ENCODE peak calls at places on chromosome 1, in six cellular contexts. One of them, this sample, is unnamed.

GRCh38 chr1:73674945-73675561 is 522.9 kb downstream of the LRRIQ3 start:
- DNase-seq in heart left ventricle: no peak
- DNase-seq in HL-60: no peak
- DNase-seq in cardiac muscle cell: peak; percentile 6
- DNase-seq in HFF-Myc: no peak
- DNase-seq in choroid plexus epithelial cell: peak; percentile 5
- DNase-seq in this sample: peak; percentile 16

GRCh38 chr1:168298446-168298845 is 17.8 kb downstream of the TBX19 start:
- DNase-seq in heart left ventricle: no peak
- DNase-seq in HL-60: no peak
- DNase-seq in cardiac muscle cell: no peak
- DNase-seq in HFF-Myc: no peak
- DNase-seq in choroid plexus epithelial cell: no peak
- DNase-seq in this sample: no peak

GRCh38 chr1:201032408-201032807 is 8.9 kb upstream of the KIF21B start:
- DNase-seq in heart left ventricle: no peak
- DNase-seq in HL-60: no peak
- DNase-seq in cardiac muscle cell: no peak
- DNase-seq in HFF-Myc: no peak
- DNase-seq in choroid plexus epithelial cell: no peak
- DNase-seq in this sample: no peak

GRCh38 chr1:205481629-205482071 is 22.8 kb upstream of the CDK18 start:
- DNase-seq in heart left ventricle: no peak
- DNase-seq in HL-60: no peak
- DNase-seq in cardiac muscle cell: no peak
- DNase-seq in HFF-Myc: no peak
- DNase-seq in choroid plexus epithelial cell: no peak
- DNase-seq in this sample: no peak

GRCh38 chr1:229385853-229386456 is 43.1 kb upstream of the CCSAP start:
- DNase-seq in heart left ventricle: no peak
- DNase-seq in HL-60: no peak
- DNase-seq in cardiac muscle cell: no peak
- DNase-seq in HFF-Myc: no peak
- DNase-seq in choroid plexus epithelial cell: no peak
- DNase-seq in this sample: no peak

GRCh38 chr1:226274138-226274537 is 34.8 kb downstream of the LIN9 start:
- DNase-seq in heart left ventricle: no peak
- DNase-seq in HL-60: no peak
- DNase-seq in cardiac muscle cell: peak; percentile 52
- DNase-seq in HFF-Myc: no peak
- DNase-seq in choroid plexus epithelial cell: peak; percentile 58
- DNase-seq in this sample: no peak

GRCh38 chr1:171929121-171929520 is 87.8 kb downstream of the DNM3 start:
- DNase-seq in heart left ventricle: no peak
- DNase-seq in HL-60: no peak
- DNase-seq in cardiac muscle cell: no peak
- DNase-seq in HFF-Myc: no peak
- DNase-seq in choroid plexus epithelial cell: peak; percentile 1
- DNase-seq in this sample: no peak

GRCh38 chr1:24308365-24309015 is 10.7 kb upstream of the GRHL3 start:
- DNase-seq in heart left ventricle: no peak
- DNase-seq in HL-60: no peak
- DNase-seq in cardiac muscle cell: peak; percentile 48
- DNase-seq in HFF-Myc: no peak
- DNase-seq in choroid plexus epithelial cell: peak; percentile 68
- DNase-seq in this sample: peak; percentile 32

GRCh38 chr1:53359934-53360276 is 32.0 kb upstream of the LRP8 start:
- DNase-seq in heart left ventricle: no peak
- DNase-seq in HL-60: no peak
- DNase-seq in cardiac muscle cell: no peak
- DNase-seq in HFF-Myc: no peak
- DNase-seq in choroid plexus epithelial cell: no peak
- DNase-seq in this sample: no peak

GRCh38 chr1:6205849-6206845 is at the start of gene RNF207:
- DNase-seq in heart left ventricle: peak; percentile 80
- DNase-seq in HL-60: no peak
- DNase-seq in cardiac muscle cell: peak; percentile 81
- DNase-seq in HFF-Myc: no peak
- DNase-seq in choroid plexus epithelial cell: peak; percentile 80
- DNase-seq in this sample: peak; percentile 71

GRCh38 chr1:177351361-177352108 is 180.8 kb downstream of the BRINP2 start:
- DNase-seq in heart left ventricle: no peak
- DNase-seq in HL-60: peak; percentile 61
- DNase-seq in cardiac muscle cell: peak; percentile 10
- DNase-seq in HFF-Myc: no peak
- DNase-seq in choroid plexus epithelial cell: peak; percentile 16
- DNase-seq in this sample: no peak

GRCh38 chr1:162755306-162755705 is 35.2 kb upstream of the HSD17B7 start:
- DNase-seq in heart left ventricle: no peak
- DNase-seq in HL-60: no peak
- DNase-seq in cardiac muscle cell: no peak
- DNase-seq in HFF-Myc: no peak
- DNase-seq in choroid plexus epithelial cell: no peak
- DNase-seq in this sample: no peak

GRCh38 chr1:183987593-183988318 is 49.8 kb downstream of the COLGALT2 start:
- DNase-seq in heart left ventricle: no peak
- DNase-seq in HL-60: no peak
- DNase-seq in cardiac muscle cell: peak; percentile 69
- DNase-seq in HFF-Myc: no peak
- DNase-seq in choroid plexus epithelial cell: peak; percentile 20
- DNase-seq in this sample: peak; percentile 73

GRCh38 chr1:246639732-246640131 is 73.5 kb downstream of the CNST start:
- DNase-seq in heart left ventricle: no peak
- DNase-seq in HL-60: no peak
- DNase-seq in cardiac muscle cell: no peak
- DNase-seq in HFF-Myc: no peak
- DNase-seq in choroid plexus epithelial cell: no peak
- DNase-seq in this sample: no peak

GRCh38 chr1:19047373-19047772 is 90.9 kb upstream of the IFFO2 start:
- DNase-seq in heart left ventricle: peak; percentile 21
- DNase-seq in HL-60: no peak
- DNase-seq in cardiac muscle cell: no peak
- DNase-seq in HFF-Myc: no peak
- DNase-seq in choroid plexus epithelial cell: no peak
- DNase-seq in this sample: no peak

GRCh38 chr1:234927968-234928635 is 200.5 kb downstream of the TOMM20 start:
- DNase-seq in heart left ventricle: no peak
- DNase-seq in HL-60: no peak
- DNase-seq in cardiac muscle cell: no peak
- DNase-seq in HFF-Myc: no peak
- DNase-seq in choroid plexus epithelial cell: peak; percentile 18
- DNase-seq in this sample: no peak

GRCh38 chr1:192157067-192157466 is 1.2 kb upstream of the RGS18 start:
- DNase-seq in heart left ventricle: no peak
- DNase-seq in HL-60: no peak
- DNase-seq in cardiac muscle cell: no peak
- DNase-seq in HFF-Myc: no peak
- DNase-seq in choroid plexus epithelial cell: no peak
- DNase-seq in this sample: no peak

GRCh38 chr1:78255378-78255777 is 209.6 kb downstream of the GIPC2 start:
- DNase-seq in heart left ventricle: no peak
- DNase-seq in HL-60: no peak
- DNase-seq in cardiac muscle cell: no peak
- DNase-seq in HFF-Myc: no peak
- DNase-seq in choroid plexus epithelial cell: peak; percentile 22
- DNase-seq in this sample: peak; percentile 51

DNA sequence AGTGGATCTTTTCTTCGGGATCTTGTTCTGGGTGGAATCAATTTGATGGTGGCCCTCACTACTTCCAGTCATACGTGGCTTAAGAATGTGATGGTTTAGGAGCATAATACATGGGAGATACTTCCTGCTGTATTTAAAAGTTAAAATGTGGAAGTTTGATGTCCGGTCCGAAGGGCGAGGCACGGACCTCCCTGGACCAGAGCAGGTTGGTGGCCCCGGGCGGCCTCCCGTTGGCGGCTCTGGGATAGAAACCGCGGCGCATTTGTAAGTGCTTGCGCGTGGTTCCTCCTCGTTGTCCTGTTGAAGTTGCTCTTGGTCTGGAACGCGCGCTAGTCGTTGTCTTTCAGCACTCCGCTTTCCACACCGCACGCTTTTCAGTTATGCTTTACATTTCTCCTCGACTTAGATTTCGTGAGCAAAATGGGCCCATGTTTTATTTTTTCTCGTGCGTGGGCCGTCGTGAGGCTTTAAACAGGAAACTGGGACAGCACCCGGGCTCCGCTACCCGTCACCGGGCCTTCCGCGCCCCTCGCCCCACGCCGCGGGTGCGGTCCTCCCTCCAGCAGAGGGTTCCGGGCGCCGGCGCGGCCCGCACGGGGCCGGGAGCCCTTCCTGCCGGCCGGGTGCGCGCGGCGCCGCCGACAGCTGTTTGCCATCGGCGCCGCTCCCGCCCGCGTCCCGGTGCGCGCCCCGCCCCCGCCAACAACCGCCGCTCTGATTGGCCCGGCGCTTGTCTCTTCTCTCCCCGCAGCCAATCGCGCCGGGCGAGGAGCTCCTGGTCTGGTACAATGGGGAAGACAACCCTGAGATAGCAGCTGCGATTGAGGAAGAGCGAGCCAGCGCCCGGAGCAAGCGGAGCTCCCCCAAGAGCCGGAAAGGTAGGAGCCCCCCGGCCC is 48.9 kb downstream of the PRDM2 start:
- DNase-seq in heart left ventricle: peak; percentile 99
- DNase-seq in HL-60: peak; percentile 96
- DNase-seq in cardiac muscle cell: peak; percentile 98
- DNase-seq in HFF-Myc: peak; percentile 66
- DNase-seq in choroid plexus epithelial cell: peak; percentile 96
- DNase-seq in this sample: peak; percentile 95
- TF ChIP-seq CTCF in heart left ventricle: peak; percentile 13
- TF ChIP-seq CTCF in HL-60: no peak
- TF ChIP-seq CTCF in cardiac muscle cell: peak; percentile 10
- TF ChIP-seq CTCF in HFF-Myc: no peak
- TF ChIP-seq CTCF in choroid plexus epithelial cell: no peak
- TF ChIP-seq CTCF in this sample: no peak

DNA sequence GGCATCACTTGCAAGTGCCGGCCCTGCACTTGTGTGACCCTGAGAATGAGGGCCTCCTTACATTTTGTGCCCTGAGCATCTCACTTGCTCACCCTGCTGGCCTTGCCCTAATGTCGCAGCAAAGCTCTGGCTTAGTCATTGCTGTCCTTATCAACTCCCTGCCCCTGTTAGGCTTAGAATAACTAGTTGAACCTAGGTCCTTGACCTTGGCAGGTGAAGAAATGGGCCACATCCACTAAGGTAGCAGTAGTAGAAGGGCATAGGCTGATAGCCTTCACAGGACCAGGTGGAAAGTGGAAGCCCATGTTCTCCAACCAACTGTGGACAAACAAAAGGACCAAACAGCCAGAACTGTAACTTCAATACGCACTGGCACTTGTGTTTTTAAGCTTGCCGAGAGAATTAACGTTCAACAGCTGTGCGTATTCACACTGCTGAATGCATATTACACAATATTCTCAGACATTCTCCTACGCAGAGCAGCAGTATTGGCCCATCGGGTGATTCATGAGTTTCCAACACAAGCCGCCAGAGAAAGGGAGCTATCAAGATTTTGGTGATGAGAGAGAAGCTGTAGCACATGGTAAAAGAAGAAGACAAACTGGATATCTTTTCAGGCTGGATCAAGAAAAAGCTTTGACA is 27.7 kb upstream of the PTGFRN start:
- DNase-seq in heart left ventricle: no peak
- DNase-seq in HL-60: peak; percentile 76
- DNase-seq in cardiac muscle cell: peak; percentile 98
- DNase-seq in HFF-Myc: no peak
- DNase-seq in choroid plexus epithelial cell: peak; percentile 88
- DNase-seq in this sample: peak; percentile 98
- TF ChIP-seq CTCF in heart left ventricle: peak; percentile 21
- TF ChIP-seq CTCF in HL-60: peak; percentile 73
- TF ChIP-seq CTCF in cardiac muscle cell: peak; percentile 43
- TF ChIP-seq CTCF in HFF-Myc: peak; percentile 45
- TF ChIP-seq CTCF in choroid plexus epithelial cell: peak; percentile 48
- TF ChIP-seq CTCF in this sample: peak; percentile 31

DNA sequence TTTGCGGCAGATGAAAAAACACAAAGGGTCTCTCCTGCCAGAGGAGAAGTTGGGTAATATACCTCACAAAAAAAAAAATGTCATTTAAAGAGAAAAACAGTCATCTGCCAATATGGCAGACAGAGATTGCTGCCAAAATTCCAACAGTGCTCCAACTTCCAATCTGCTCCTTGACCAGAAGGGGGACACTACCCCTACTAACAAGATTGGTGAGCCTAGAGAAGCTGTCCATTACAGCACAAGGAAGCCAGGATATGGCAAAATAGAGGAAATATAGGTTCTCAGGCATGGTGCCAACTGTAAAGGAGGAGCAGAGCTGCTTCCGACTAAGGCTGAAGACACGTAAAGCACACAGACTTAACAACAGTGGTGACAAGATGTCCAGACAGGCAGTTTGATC is 453.5 kb downstream of the TTLL7 start:
- DNase-seq in heart left ventricle: no peak
- DNase-seq in HL-60: no peak
- DNase-seq in cardiac muscle cell: no peak
- DNase-seq in HFF-Myc: no peak
- DNase-seq in choroid plexus epithelial cell: peak; percentile 2
- DNase-seq in this sample: no peak
- TF ChIP-seq CTCF in heart left ventricle: no peak
- TF ChIP-seq CTCF in HL-60: no peak
- TF ChIP-seq CTCF in cardiac muscle cell: no peak
- TF ChIP-seq CTCF in HFF-Myc: peak; percentile 33
- TF ChIP-seq CTCF in choroid plexus epithelial cell: peak; percentile 16
- TF ChIP-seq CTCF in this sample: no peak

GRCh38 chr1:154352245-154352580 is 26.9 kb downstream of the ATP8B2 start:
- DNase-seq in heart left ventricle: no peak
- DNase-seq in HL-60: no peak
- DNase-seq in cardiac muscle cell: no peak
- DNase-seq in HFF-Myc: no peak
- DNase-seq in choroid plexus epithelial cell: no peak
- DNase-seq in this sample: no peak

GRCh38 chr1:154351363-154352068 is 26.2 kb downstream of the ATP8B2 start:
- DNase-seq in heart left ventricle: no peak
- DNase-seq in HL-60: no peak
- DNase-seq in cardiac muscle cell: no peak
- DNase-seq in HFF-Myc: no peak
- DNase-seq in choroid plexus epithelial cell: no peak
- DNase-seq in this sample: no peak

GRCh38 chr1:154352581-154353459 is 27.5 kb downstream of the ATP8B2 start:
- DNase-seq in heart left ventricle: peak; percentile 70
- DNase-seq in HL-60: peak; percentile 81
- DNase-seq in cardiac muscle cell: peak; percentile 76
- DNase-seq in HFF-Myc: no peak
- DNase-seq in choroid plexus epithelial cell: peak; percentile 63
- DNase-seq in this sample: peak; percentile 30

GRCh38 chr1:154353966-154354365 is 28.6 kb downstream of the ATP8B2 start:
- DNase-seq in heart left ventricle: no peak
- DNase-seq in HL-60: no peak
- DNase-seq in cardiac muscle cell: no peak
- DNase-seq in HFF-Myc: no peak
- DNase-seq in choroid plexus epithelial cell: no peak
- DNase-seq in this sample: no peak

DNA sequence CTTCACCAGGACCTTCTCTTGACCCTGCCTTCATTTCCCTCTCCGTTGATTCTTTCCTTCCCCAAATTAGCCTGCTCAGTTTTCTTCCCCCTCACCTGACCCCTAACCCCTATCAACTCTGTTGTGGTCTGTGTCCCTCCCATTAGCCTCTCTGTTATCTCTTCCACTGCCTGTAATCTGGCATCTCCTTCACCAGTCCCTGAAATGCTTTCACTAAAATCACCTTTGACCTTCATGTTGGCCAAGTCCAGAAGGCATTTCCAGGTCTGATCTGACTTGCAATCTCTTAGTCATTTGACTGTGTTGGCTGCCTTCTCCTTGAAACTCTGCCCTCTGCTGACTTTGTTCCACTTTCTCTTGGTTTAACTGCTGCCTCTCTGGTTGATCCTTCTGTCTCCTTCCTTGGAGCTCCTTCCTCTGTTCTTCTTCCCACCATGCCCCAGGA is 28.2 kb downstream of the ATP8B2 start:
- DNase-seq in heart left ventricle: no peak
- DNase-seq in HL-60: peak; percentile 73
- DNase-seq in cardiac muscle cell: peak; percentile 66
- DNase-seq in HFF-Myc: peak; percentile 16
- DNase-seq in choroid plexus epithelial cell: peak; percentile 57
- DNase-seq in this sample: peak; percentile 71
- TF ChIP-seq CTCF in heart left ventricle: peak; percentile 25
- TF ChIP-seq CTCF in HL-60: peak; percentile 31
- TF ChIP-seq CTCF in cardiac muscle cell: peak; percentile 47
- TF ChIP-seq CTCF in HFF-Myc: peak; percentile 21
- TF ChIP-seq CTCF in choroid plexus epithelial cell: peak; percentile 48
- TF ChIP-seq CTCF in this sample: peak; percentile 41